ENCODE peak calls at places on chromosomes 1 and 21, in seven cellular contexts. J is hepatocyte, M is epithelial cell of prostate, R is brain microvascular endothelial cell, N is IMR-90, U is coronary artery, X is A549. P is an unnamed sample.

GRCh38 chr21:35057428-35057827 is 8.3 kb upstream of the RUNX1 start:
- DNase-seq in M (no peak), U (no peak), R (no peak), X (no peak), N (no peak), J (no peak), P (no peak)

GRCh38 chr1:233520510-233521191 is 93.3 kb upstream of the KCNK1 start:
- DNase-seq in M (peak), J (peak), U (no peak), R (no peak), N (no peak), X (peak), P (no peak)

GRCh38 chr1:172487550-172487949 is 43.7 kb upstream of the PIGC start:
- DNase-seq in U (no peak), N (no peak), J (no peak), M (no peak), X (no peak), R (no peak), P (no peak)

GRCh38 chr1:16152521-16153087 is 3.3 kb downstream of the EPHA2 start:
- DNase-seq in J (peak), N (peak), X (no peak), R (no peak), U (no peak), M (no peak), P (no peak)

GRCh38 chr1:185439727-185440415 is 122.8 kb upstream of the IVNS1ABP start:
- DNase-seq in J (peak), R (peak), M (peak), U (no peak), N (peak), X (peak), P (no peak)

GRCh38 chr1:10251325-10252103 is 41.1 kb downstream of the KIF1B start:
- DNase-seq in U (no peak), N (peak), J (no peak), R (peak), M (peak), X (no peak), P (no peak)

GRCh38 chr21:42684109-42684916 is 30.9 kb downstream of the PDE9A start:
- DNase-seq in X (no peak), R (no peak), J (no peak), M (no peak), N (no peak), U (no peak), P (no peak)

GRCh38 chr21:46100426-46100825 is 2.5 kb downstream of the COL6A2 start:
- DNase-seq in N (peak), J (peak), U (no peak), X (no peak), R (no peak), M (no peak), P (no peak)

GRCh38 chr1:183808296-183809027 is 3.5 kb downstream of the RGL1 start:
- DNase-seq in N (no peak), X (no peak), R (no peak), J (no peak), U (no peak), M (no peak), P (no peak)

GRCh38 chr1:94253456-94254042 is 16.2 kb upstream of the ARHGAP29 start:
- DNase-seq in M (no peak), R (no peak), J (peak), X (no peak), U (no peak), N (no peak), P (no peak)

GRCh38 chr1:24018611-24019580 is 38.8 kb upstream of the SRSF10 start:
- DNase-seq in U (peak), R (peak), X (peak), M (peak), N (peak), J (peak), P (peak)

GRCh38 chr1:112444269-112444668 is 48.3 kb downstream of the CTTNBP2NL start:
- DNase-seq in N (peak), U (no peak), M (no peak), X (no peak), R (peak), J (no peak), P (no peak)

GRCh38 chr1:202135221-202135721 is 9.3 kb downstream of the ARL8A start:
- DNase-seq in N (peak), U (no peak), X (peak), J (peak), R (peak), M (no peak), P (peak)

GRCh38 chr1:221961532-221962292 is 219.8 kb upstream of the DUSP10 start:
- DNase-seq in R (peak), N (peak), M (no peak), U (no peak), J (peak), X (no peak), P (no peak)

GRCh38 chr1:58779059-58779754 is 4.6 kb downstream of the JUN start:
- DNase-seq in X (no peak), U (no peak), M (no peak), J (peak), R (no peak), N (peak), P (no peak)

GRCh38 chr1:111448482-111448917 is 556 bp downstream of the WDR77 start:
- DNase-seq in J (peak), U (peak), R (no peak), X (peak), M (no peak), N (peak), P (peak)

GRCh38 chr1:22712502-22713271 is 2.0 kb downstream of the EPHB2 start:
- DNase-seq in N (peak), J (peak), M (no peak), X (no peak), R (no peak), U (no peak), P (no peak)

GRCh38 chr1:197234581-197234980 is 33.5 kb upstream of the CRB1 start:
- DNase-seq in M (no peak), N (no peak), X (no peak), R (no peak), J (no peak), U (no peak), P (peak)

GRCh38 chr1:36411674-36412648 is 14.3 kb upstream of the LSM10 start:
- DNase-seq in R (peak), N (peak), J (no peak), U (no peak), X (no peak), M (no peak), P (no peak)

GRCh38 chr1:23481026-23481597 is 2.9 kb downstream of the ASAP3 start:
- DNase-seq in M (no peak), U (no peak), J (no peak), N (no peak), X (no peak), R (no peak), P (no peak)

GRCh38 chr1:214525535-214526019 is 25.8 kb downstream of the PTPN14 start:
- DNase-seq in M (peak), R (no peak), J (no peak), N (peak), X (no peak), U (no peak), P (no peak)

GRCh38 chr1:188872376-188872775 is 1605.3 kb downstream of the BRINP3 start:
- DNase-seq in R (no peak), X (no peak), J (no peak), U (no peak), N (peak), M (no peak), P (no peak)

GRCh38 chr1:117795792-117796191 is 133.6 kb downstream of the GDAP2 start:
- DNase-seq in M (no peak), R (no peak), N (no peak), U (no peak), J (no peak), X (no peak), P (no peak)

GRCh38 chr1:191886977-191887376 is 271.3 kb upstream of the RGS18 start:
- DNase-seq in N (no peak), R (no peak), X (no peak), J (no peak), M (no peak), U (no peak), P (no peak)

GRCh38 chr1:98110674-98111073 is 189.8 kb upstream of the DPYD start:
- DNase-seq in R (no peak), U (no peak), X (no peak), N (peak), J (no peak), M (no peak), P (no peak)
- H3K27ac ChIP-seq in R (no peak), U (no peak), X (peak), N (no peak), J (no peak), M (no peak), P (no peak)

GRCh38 chr1:227756172-227756959 is 21.1 kb downstream of the SNAP47 start:
- DNase-seq in R (no peak), N (peak), M (no peak), U (no peak), J (no peak), X (no peak), P (no peak)
- H3K27ac ChIP-seq in R (no peak), N (no peak), M (no peak), U (no peak), J (no peak), X (no peak), P (no peak)

DNA sequence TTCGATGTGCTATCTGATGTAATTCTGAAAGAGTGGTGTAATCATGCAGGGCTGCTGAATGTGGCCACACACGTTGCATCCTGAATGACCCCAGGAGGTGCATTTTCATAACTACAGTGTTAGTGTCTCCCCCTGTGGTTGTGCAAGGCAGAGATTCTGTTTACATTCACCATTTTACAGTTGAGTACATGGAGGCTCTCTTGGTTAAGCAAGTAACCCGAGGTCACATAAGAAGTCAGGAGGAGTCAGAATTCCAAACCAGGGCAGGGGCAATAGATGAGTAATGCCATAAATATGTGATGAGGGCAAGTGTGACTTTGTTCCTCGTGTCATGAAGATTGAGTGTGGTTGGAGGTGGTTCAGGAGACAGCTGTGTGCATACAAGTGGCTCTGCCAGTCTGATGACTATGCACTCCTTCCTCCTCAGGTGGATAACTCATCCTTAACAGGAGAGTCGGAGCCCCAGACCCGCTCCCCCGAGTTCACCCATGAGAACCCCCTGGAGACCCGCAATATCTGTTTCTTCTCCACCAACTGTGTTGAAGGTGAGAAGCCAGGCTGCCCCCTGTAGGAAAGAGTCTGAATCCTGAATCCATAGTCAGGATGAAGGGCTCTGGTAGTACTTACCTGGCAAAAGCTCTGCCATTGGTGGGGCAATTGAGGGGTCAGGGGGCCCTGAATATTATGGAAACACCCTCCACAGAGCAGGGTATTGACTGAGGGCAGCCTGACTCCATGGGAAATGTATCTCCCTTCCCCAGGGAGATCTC is 9.3 kb downstream of the ATP1A2 start:
- DNase-seq in U (no peak), J (peak), N (peak), X (peak), R (peak), M (peak), P (no peak)
- H3K27ac ChIP-seq in U (peak), J (peak), N (peak), X (peak), R (no peak), M (peak), P (no peak)

GRCh38 chr1:165874643-165875042 is 47.2 kb downstream of the UCK2 start:
- DNase-seq in N (no peak), J (no peak), M (no peak), X (no peak), U (no peak), R (no peak), P (no peak)

GRCh38 chr1:165875171-165875570 is 47.8 kb downstream of the UCK2 start:
- DNase-seq in J (no peak), R (no peak), N (no peak), M (no peak), U (no peak), X (no peak), P (no peak)

GRCh38 chr1:165875604-165876003 is 48.2 kb downstream of the UCK2 start:
- DNase-seq in X (no peak), N (no peak), U (no peak), R (no peak), J (no peak), M (no peak), P (no peak)

GRCh38 chr1:165877411-165877810 is 50.0 kb downstream of the UCK2 start:
- DNase-seq in U (no peak), J (no peak), X (no peak), R (no peak), M (no peak), N (no peak), P (no peak)

DNA sequence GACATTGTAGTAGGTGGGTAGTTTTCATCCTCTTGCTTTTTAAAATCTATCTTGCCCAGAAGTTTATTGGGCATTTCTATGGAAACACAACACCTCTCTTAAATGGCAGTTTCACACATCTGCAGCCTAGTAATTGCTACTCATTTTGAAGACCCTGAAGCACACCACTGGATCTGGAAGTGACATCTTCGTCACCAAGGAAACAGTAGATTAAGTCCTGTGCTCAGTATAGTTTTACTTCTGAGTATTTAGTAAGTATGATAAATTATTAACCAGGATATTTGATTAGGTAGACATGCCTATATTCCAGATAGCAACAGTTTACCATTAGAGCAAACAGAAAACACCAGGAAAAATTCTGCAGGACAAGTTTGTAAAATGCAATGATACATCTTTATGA is 48.7 kb downstream of the UCK2 start:
- DNase-seq in U (no peak), M (no peak), J (no peak), N (no peak), X (no peak), R (no peak), P (no peak)
- H3K27ac ChIP-seq in U (no peak), M (no peak), J (no peak), N (no peak), X (no peak), R (no peak), P (no peak)

DNA sequence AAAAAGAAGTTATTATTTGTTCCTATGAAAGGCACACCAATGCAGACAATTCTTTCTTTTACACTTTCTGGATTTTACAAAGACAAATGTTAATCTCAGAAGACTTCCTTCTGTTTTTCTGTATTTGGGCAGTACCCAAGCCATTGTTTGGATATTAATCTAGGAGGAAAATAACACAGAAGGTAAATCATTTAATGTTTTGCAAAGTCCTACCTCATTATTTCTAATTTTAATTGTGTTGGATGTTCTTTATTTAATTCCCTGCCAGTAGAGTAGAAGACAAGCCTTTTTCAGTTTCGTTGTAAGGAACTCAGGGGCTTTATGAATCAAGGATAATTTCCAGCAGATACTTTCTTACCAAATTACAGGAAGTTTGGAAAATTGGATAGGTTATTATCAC is 118.3 kb downstream of the VPS13D start:
- DNase-seq in N (no peak), U (no peak), X (no peak), R (no peak), J (no peak), M (no peak), P (no peak)
- H3K27ac ChIP-seq in N (no peak), U (no peak), X (no peak), R (no peak), J (no peak), M (no peak), P (no peak)

DNA sequence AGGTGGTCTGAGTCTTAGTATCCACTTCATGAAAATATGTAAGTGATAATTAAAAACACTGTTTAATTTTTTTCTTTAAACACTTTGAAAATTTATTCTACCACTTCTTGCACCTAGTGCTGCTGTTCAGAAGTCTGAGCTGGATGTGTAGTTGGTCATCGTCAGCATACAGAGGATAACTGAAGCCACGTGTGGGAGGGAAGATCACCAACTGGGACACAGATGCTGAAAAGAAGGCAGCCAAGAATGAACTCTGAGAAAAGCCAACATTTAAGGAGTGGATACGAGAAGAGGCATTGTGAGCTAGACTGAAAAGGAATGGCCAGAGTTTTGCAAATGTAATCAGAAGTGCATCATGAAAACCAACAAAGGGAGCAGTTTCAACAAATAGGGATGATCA is 24.6 kb upstream of the CLCA4 start:
- DNase-seq in U (no peak), J (no peak), M (no peak), N (no peak), R (no peak), X (no peak), P (no peak)
- H3K27ac ChIP-seq in U (no peak), J (no peak), M (no peak), N (no peak), R (no peak), X (no peak), P (no peak)

GRCh38 chr1:96519851-96520281 is 201.7 kb upstream of the PTBP2 start:
- DNase-seq in X (no peak), M (no peak), R (no peak), J (no peak), N (no peak), U (no peak), P (no peak)
- H3K27ac ChIP-seq in X (no peak), M (no peak), R (no peak), J (no peak), N (no peak), U (no peak), P (no peak)

GRCh38 chr1:219236933-219237610 is 63.4 kb downstream of the LYPLAL1 start:
- DNase-seq in R (no peak), J (no peak), X (peak), U (no peak), N (no peak), M (no peak), P (no peak)
- H3K27ac ChIP-seq in R (no peak), J (no peak), X (peak), U (no peak), N (no peak), M (peak), P (no peak)